ENCODE peak calls at places on chromosomes 1 and 21, in four cellular contexts. W is body of pancreas, P is ovary, H is Peyer's patch. B is an unnamed sample.

GRCh38 chr1:229155472-229155871 is 115.4 kb upstream of the RAB4A start:
- DNase-seq in W (no peak), P (no peak), H (no peak), B (no peak)

GRCh38 chr1:113058861-113059441 is 14.0 kb upstream of the LRIG2 start:
- DNase-seq in W (no peak), P (no peak), H (no peak), B (no peak)

GRCh38 chr1:238451006-238451405 is 560.3 kb upstream of the ZP4 start:
- DNase-seq in W (no peak), P (no peak), H (no peak), B (no peak)

GRCh38 chr1:77037990-77038389 is 170.7 kb downstream of the ST6GALNAC5 start:
- DNase-seq in W (no peak), P (no peak), H (no peak), B (no peak)

GRCh38 chr1:110462093-110462492 is 11.1 kb downstream of the PROK1 start:
- DNase-seq in W (no peak), P (no peak), H (no peak), B (no peak)

GRCh38 chr1:30611741-30612309 is 111.6 kb downstream of the MATN1 start:
- DNase-seq in W (no peak), P (no peak), H (no peak), B (no peak)

GRCh38 chr1:218346391-218347204 is 1.5 kb downstream of the TGFB2 start:
- DNase-seq in W (peak), P (peak), H (peak), B (peak)

GRCh38 chr1:162370721-162371120 is 5.9 kb downstream of the SPATA46 start:
- DNase-seq in W (no peak), P (no peak), H (no peak), B (no peak)

GRCh38 chr21:26784974-26785373 is 60.2 kb downstream of the ADAMTS1 start:
- DNase-seq in W (no peak), P (no peak), H (no peak), B (no peak)

GRCh38 chr1:221834698-221835538 is 93.0 kb upstream of the DUSP10 start:
- DNase-seq in W (no peak), P (no peak), H (no peak), B (no peak)

GRCh38 chr1:30068787-30069472 is 654.5 kb downstream of the MATN1 start:
- DNase-seq in W (no peak), P (no peak), H (no peak), B (no peak)

GRCh38 chr21:35217504-35218060 is 168.5 kb upstream of the RUNX1 start:
- DNase-seq in W (no peak), P (no peak), H (no peak), B (no peak)

GRCh38 chr1:23556661-23557470 is 2.4 kb downstream of the ID3 start:
- DNase-seq in W (peak), P (no peak), H (peak), B (no peak)

GRCh38 chr1:204259782-204260181 is 46.0 kb upstream of the GOLT1A start:
- DNase-seq in W (no peak), P (no peak), H (no peak), B (no peak)
- TF ChIP-seq POLR2A in W (no peak), P (no peak), H (no peak), B (no peak)

DNA sequence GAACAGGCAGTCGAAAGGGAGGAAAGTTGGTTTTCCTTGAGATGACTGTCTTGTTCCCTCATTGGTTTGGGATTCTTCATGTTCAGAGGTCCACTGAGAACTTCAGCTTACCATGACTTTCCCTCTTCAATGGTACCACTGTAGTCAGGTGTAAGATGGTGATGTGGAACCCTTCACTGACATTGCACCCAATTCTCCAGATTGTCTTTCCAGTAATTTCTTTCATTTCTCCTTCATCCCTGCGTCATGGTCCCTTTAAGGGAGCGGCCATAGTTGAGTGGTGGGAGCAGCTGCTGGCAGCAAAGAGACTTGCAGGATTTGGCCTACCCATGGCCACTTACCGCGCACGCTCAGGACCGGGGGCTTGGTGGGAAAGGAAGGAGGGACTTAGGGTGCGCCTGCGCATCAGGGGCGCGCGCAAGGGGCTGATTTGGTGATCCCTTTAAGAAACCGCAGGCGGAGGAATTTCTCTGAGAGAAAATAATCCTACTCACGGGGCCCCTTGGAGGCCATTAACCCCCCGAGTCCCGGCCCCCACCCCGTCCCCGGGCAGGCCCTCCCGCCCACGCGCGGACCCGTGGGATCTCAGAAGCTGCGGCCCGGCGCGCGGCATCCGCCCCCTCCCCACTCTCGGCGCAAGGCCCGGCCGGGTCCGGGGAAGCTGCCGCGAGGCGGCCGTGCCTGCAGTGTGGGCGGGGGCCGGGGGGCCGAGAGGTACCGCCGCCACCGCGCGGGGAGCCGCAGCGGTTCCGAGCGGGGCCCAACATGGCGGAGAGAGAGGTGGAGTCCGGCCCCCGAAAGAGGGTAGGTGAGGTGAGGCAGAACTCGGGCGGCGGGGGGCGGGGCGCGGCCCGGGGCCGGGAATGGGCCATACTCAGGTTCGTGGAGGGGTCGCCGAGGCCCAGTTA is at the start of gene ZMYM4:
- DNase-seq in W (peak), P (peak), H (peak), B (peak)
- TF ChIP-seq POLR2A in W (peak), P (peak), H (peak), B (no peak)

GRCh38 chr1:170498896-170499295 is 33.1 kb upstream of the GORAB start:
- DNase-seq in W (no peak), P (no peak), H (no peak), B (no peak)
- TF ChIP-seq POLR2A in W (no peak), P (no peak), H (no peak), B (no peak)

DNA sequence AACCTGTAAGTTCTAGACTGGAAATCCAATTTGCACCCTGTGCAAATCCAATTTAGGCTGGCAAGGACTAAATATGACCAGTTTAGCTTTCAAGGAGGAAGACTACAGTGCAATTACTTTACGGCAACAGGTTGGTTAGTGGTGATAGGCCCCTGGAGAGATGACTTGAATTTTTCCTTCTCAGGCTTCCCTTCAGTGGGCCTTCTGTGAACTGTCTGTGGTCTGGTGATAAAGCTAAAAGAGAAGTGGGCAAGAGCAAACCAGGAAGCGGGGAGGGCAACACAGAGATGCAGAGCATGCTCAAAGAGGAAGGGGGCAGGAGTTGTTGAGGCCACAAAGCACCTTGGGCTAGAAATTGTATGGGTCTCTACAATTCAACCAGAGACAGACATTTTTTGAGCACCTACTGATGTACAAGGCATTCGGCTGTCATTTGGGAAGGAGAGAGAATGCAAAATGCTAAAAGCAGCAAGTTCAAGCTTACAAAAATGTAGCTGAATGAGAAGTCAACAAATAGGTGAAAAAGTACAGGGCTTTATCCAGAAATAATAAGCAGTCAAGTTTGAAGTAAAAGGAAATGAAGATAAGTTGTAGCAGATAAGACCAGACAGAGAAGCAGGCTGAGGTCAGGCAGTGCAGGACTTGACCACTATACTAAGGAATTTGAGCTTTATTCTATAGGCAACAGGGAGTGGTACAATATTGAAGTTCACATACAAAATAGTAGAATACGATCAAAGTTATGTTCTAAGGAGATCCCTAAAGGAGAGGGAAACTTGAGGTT is 23.9 kb downstream of the INPP5B start:
- DNase-seq in W (no peak), P (no peak), H (peak), B (no peak)
- TF ChIP-seq POLR2A in W (no peak), P (no peak), H (no peak), B (no peak)

DNA sequence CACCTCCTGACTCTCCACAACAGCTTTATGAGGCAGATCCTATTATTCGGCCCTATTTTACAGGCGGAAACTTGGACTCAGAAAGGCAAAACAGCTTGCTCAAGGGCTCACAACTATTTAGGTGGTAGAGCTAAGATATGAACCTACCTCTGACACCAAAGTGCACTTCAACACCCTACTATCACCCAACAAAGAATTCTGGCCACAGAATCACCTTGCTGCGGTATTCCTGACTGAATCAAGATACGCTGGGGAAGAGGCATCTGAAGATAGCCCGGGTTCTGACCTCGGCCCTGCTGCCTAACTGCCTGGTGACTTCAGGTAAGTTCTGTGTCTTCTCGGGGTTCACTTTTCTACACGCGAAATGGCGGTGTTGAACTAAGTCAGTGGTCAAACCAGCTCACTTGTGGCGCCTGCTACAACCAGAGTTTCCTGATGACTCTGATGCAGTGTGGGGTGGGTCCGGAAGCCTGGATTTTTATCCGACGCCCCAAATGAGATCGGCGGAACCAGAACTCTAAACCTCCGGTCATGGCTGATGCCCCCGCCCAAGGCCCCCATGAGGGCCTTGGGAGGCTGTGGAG is 608 bp downstream of the PEF1 start:
- DNase-seq in W (no peak), P (no peak), H (no peak), B (no peak)
- TF ChIP-seq POLR2A in W (no peak), P (no peak), H (no peak), B (no peak)

GRCh38 chr1:173432331-173432730 is 44.8 kb upstream of the PRDX6 start:
- DNase-seq in W (no peak), P (no peak), H (no peak), B (no peak)

GRCh38 chr1:173433927-173434326 is 43.2 kb upstream of the PRDX6 start:
- DNase-seq in W (no peak), P (no peak), H (no peak), B (no peak)

GRCh38 chr1:173429517-173430477 is 47.3 kb upstream of the PRDX6 start:
- DNase-seq in W (peak), P (peak), H (peak), B (peak)

GRCh38 chr1:173431663-173432045 is 45.5 kb upstream of the PRDX6 start:
- DNase-seq in W (no peak), P (no peak), H (no peak), B (no peak)

GRCh38 chr1:173430707-173431662 is 46.1 kb upstream of the PRDX6 start:
- DNase-seq in W (peak), P (peak), H (peak), B (peak)
- TF ChIP-seq POLR2A in W (no peak), P (no peak), H (no peak), B (no peak)

B was measured in suprapubic skin.